ENCODE peak calls at places on chromosomes 6 and 20, in four cellular contexts. Q is CD8-positive, alpha-beta memory T cell; B is WERI-Rb-1; I is vagina. Z is an unnamed sample.

GRCh38 chr6:44201200-44201599 is 15.5 kb upstream of the MYMX start:
- DNase-seq in Q (no peak), B (no peak), I (no peak), Z (no peak)

GRCh38 chr20:36132802-36133211 is 21.7 kb upstream of the EPB41L1 start:
- DNase-seq in Q (no peak), B (no peak), I (no peak), Z (peak)

GRCh38 chr6:4805553-4806307 is 29.5 kb downstream of the CDYL start:
- DNase-seq in Q (no peak), B (peak), I (no peak), Z (peak)

GRCh38 chr20:20370087-20370575 is 2.2 kb downstream of the INSM1 start:
- DNase-seq in Q (no peak), B (no peak), I (no peak), Z (peak)

GRCh38 chr6:34223964-34224940 is 12.4 kb upstream of the HMGA1 start:
- DNase-seq in Q (peak), B (peak), I (peak), Z (peak)

GRCh38 chr20:64246616-64247311 is 8.8 kb upstream of the PCMTD2 start:
- DNase-seq in Q (no peak), B (no peak), I (no peak), Z (no peak)

GRCh38 chr6:36888654-36889481 is 3.1 kb downstream of the C6orf89 start:
- DNase-seq in Q (no peak), B (no peak), I (no peak), Z (peak)

GRCh38 chr6:148593130-148593812 is 153.6 kb upstream of the UST start:
- DNase-seq in Q (no peak), B (no peak), I (no peak), Z (no peak)

GRCh38 chr20:37538003-37538402 is 10.3 kb upstream of the BLCAP start:
- DNase-seq in Q (no peak), B (no peak), I (no peak), Z (no peak)

GRCh38 chr6:127550403-127550802 is 26.6 kb upstream of the C6orf58 start:
- DNase-seq in Q (no peak), B (no peak), I (no peak), Z (no peak)

GRCh38 chr6:17600527-17601388 is 656 bp downstream of the FAM8A1 start:
- DNase-seq in Q (peak), B (peak), I (no peak), Z (peak)

GRCh38 chr6:6856538-6857523 is 250.9 kb upstream of the RREB1 start:
- DNase-seq in Q (no peak), B (peak), I (no peak), Z (peak)

GRCh38 chr6:147131728-147132127 is 72.5 kb upstream of the STXBP5 start:
- DNase-seq in Q (no peak), B (no peak), I (no peak), Z (no peak)

GRCh38 chr20:9460518-9460917 is 53.9 kb upstream of the LAMP5 start:
- DNase-seq in Q (no peak), B (no peak), I (no peak), Z (no peak)

GRCh38 chr6:5261545-5262109 is 314 bp downstream of the FARS2 start:
- DNase-seq in Q (no peak), B (no peak), I (no peak), Z (peak)

GRCh38 chr20:59770270-59770669 is 163.2 kb downstream of the SYCP2 start:
- DNase-seq in Q (no peak), B (no peak), I (no peak), Z (peak)

GRCh38 chr6:168219167-168219566 is 100.4 kb downstream of the DACT2 start:
- DNase-seq in Q (no peak), B (no peak), I (no peak), Z (no peak)

GRCh38 chr20:35215066-35215956 is 11.2 kb upstream of the MMP24 start:
- DNase-seq in Q (no peak), B (no peak), I (no peak), Z (no peak)

GRCh38 chr20:6705106-6705766 is 62.2 kb upstream of the BMP2 start:
- DNase-seq in Q (no peak), B (no peak), I (no peak), Z (no peak)

GRCh38 chr20:20130399-20130798 is 78.1 kb downstream of the CFAP61 start:
- DNase-seq in Q (no peak), B (peak), I (no peak), Z (peak)

GRCh38 chr6:19849736-19850135 is 12.6 kb downstream of the ID4 start:
- DNase-seq in Q (no peak), B (no peak), I (no peak), Z (peak)

GRCh38 chr20:61730631-61731362 is 334.9 kb downstream of the TAF4 start:
- DNase-seq in Q (no peak), B (no peak), I (no peak), Z (no peak)

Z was measured in NCI-H82.